ENCODE peak calls at places on chromosomes 13 and 19, in ten cellular contexts. L is GM23338; B is SJSA1; U is fibroblast of mammary gland; O is CD4-positive, CD25-positive, alpha-beta regulatory T cell; A is GM12865; J is tibial artery; S is esophagus squamous epithelium; M is endothelial cell of umbilical vein; P is LNCaP clone FGC. C is an unnamed sample.

GRCh38 chr13:34942732-34943674 is 933 bp downstream of the NBEA start:
- DNase-seq in L (peak; percentile 78), B (no peak), U (no peak), O (peak; percentile 2), A (peak; percentile 11), J (peak; percentile 19), S (no peak), M (peak; percentile 19), P (no peak), C (peak; percentile 5)

GRCh38 chr13:102291587-102292218 is 110.1 kb downstream of the FGF14 start:
- DNase-seq in L (peak; percentile 32), B (no peak), U (peak; percentile 75), O (no peak), A (no peak), J (no peak), S (no peak), M (no peak), P (no peak), C (no peak)

GRCh38 chr19:8335343-8336071 is 7.6 kb downstream of the KANK3 start:
- DNase-seq in L (peak; percentile 76), B (no peak), U (no peak), O (peak; percentile 50), A (peak; percentile 35), J (no peak), S (no peak), M (no peak), P (no peak), C (peak; percentile 18)

GRCh38 chr19:18156841-18157464 is 4.0 kb downstream of the PIK3R2 start:
- DNase-seq in L (no peak), B (no peak), U (peak; percentile 87), O (no peak), A (no peak), J (peak; percentile 68), S (no peak), M (peak; percentile 85), P (peak; percentile 81), C (peak; percentile 62)

GRCh38 chr19:35549174-35549788 is 3.9 kb downstream of the TMEM147 start:
- DNase-seq in L (peak; percentile 98), B (peak; percentile 37), U (peak; percentile 69), O (peak; percentile 74), A (peak; percentile 78), J (no peak), S (no peak), M (peak; percentile 48), P (no peak), C (peak; percentile 81)

GRCh38 chr13:71867101-71867814 is at the start of gene DACH1:
- DNase-seq in L (peak; percentile 68), B (peak; percentile 26), U (peak; percentile 12), O (peak; percentile 31), A (peak; percentile 48), J (peak; percentile 19), S (peak; percentile 20), M (peak; percentile 93), P (no peak), C (peak; percentile 73)

GRCh38 chr13:91270031-91270430 is 77.5 kb upstream of the MIR17HG start:
- DNase-seq in L (no peak), B (no peak), U (no peak), O (peak; percentile 8), A (no peak), J (no peak), S (no peak), M (peak; percentile 72), P (no peak), C (peak; percentile 4)

GRCh38 chr19:8449830-8450229 is 5.1 kb downstream of the HNRNPM start:
- DNase-seq in L (peak; percentile 59), B (no peak), U (no peak), O (no peak), A (peak; percentile 33), J (no peak), S (no peak), M (no peak), P (no peak), C (no peak)

GRCh38 chr19:49421039-49421877 is 2.0 kb downstream of the PTH2 start:
- DNase-seq in L (peak; percentile 99), B (peak; percentile 49), U (peak; percentile 30), O (peak; percentile 61), A (no peak), J (peak; percentile 39), S (no peak), M (peak; percentile 50), P (peak; percentile 28), C (peak; percentile 81)

GRCh38 chr13:31891472-31891871 is 140.1 kb upstream of the FRY start:
- DNase-seq in L (no peak), B (no peak), U (no peak), O (no peak), A (no peak), J (no peak), S (no peak), M (peak; percentile 33), P (peak; percentile 6), C (peak; percentile 63)

GRCh38 chr13:40490086-40490723 is 176.2 kb downstream of the FOXO1 start:
- DNase-seq in L (no peak), B (no peak), U (no peak), O (peak; percentile 84), A (no peak), J (no peak), S (no peak), M (no peak), P (no peak), C (no peak)

GRCh38 chr19:1411255-1412191 is 4.1 kb downstream of the DAZAP1 start:
- DNase-seq in L (no peak), B (no peak), U (peak; percentile 92), O (peak; percentile 39), A (no peak), J (peak; percentile 35), S (no peak), M (no peak), P (peak; percentile 81), C (no peak)
- H3K4me3 ChIP-seq in L (no peak overlapping the region), B (no peak overlapping the region), U (no peak overlapping the region), O (no peak overlapping the region), A (no peak overlapping the region), J (no peak overlapping the region), S (no peak overlapping the region), M (no peak overlapping the region), P (peak overlapping the region; percentile 93), C (no peak overlapping the region)

DNA sequence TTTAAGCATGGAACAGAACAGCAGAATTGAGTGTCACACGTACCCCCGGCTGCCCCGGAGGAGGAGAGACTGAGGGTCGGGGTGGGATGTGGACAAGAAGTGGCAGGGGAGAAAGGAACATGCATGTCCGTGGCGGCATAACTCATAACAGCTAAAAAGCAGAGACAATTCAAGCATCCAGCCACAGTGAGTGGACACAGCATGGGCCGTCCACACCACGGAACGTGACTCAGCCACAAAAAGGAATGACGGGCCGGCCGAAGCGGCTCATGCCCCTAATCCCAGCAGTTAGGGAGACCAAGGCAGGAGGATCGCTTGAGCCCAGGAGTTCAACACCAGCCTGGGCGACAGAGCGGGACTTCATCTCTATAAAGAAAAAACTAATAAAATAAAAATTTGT is 7.6 kb downstream of the DOHH start:
- DNase-seq in L (no peak), B (no peak), U (no peak), O (no peak), A (no peak), J (no peak), S (no peak), M (no peak), P (no peak), C (no peak)
- H3K4me3 ChIP-seq in L (no peak overlapping the region), B (no peak overlapping the region), U (no peak overlapping the region), O (no peak overlapping the region), A (no peak overlapping the region), J (no peak overlapping the region), S (no peak overlapping the region), M (no peak overlapping the region), P (no peak overlapping the region), C (no peak overlapping the region)

GRCh38 chr19:53978975-53979801 is 12.2 kb upstream of the CACNG6 start:
- DNase-seq in L (peak; percentile 55), B (no peak), U (no peak), O (no peak), A (no peak), J (no peak), S (no peak), M (no peak), P (no peak), C (no peak)

GRCh38 chr19:53977429-53977990 is 13.9 kb upstream of the CACNG6 start:
- DNase-seq in L (peak; percentile 99), B (peak; percentile 78), U (peak; percentile 80), O (peak; percentile 64), A (peak; percentile 19), J (peak; percentile 83), S (no peak), M (peak; percentile 90), P (peak; percentile 32), C (peak; percentile 94)

GRCh38 chr19:53981408-53981998 is 9.9 kb upstream of the CACNG6 start:
- DNase-seq in L (peak; percentile 61), B (no peak), U (no peak), O (no peak), A (no peak), J (no peak), S (no peak), M (no peak), P (no peak), C (no peak)

GRCh38 chr19:53980553-53981407 is 10.7 kb upstream of the CACNG6 start:
- DNase-seq in L (peak; percentile 98), B (no peak), U (peak; percentile 12), O (no peak), A (no peak), J (no peak), S (no peak), M (peak; percentile 83), P (no peak), C (peak; percentile 94)

GRCh38 chr19:53977991-53978731 is 13.3 kb upstream of the CACNG6 start:
- DNase-seq in L (peak; percentile 100), B (peak; percentile 57), U (peak; percentile 80), O (no peak), A (no peak), J (peak; percentile 48), S (no peak), M (peak; percentile 94), P (no peak), C (peak; percentile 99)
- H3K4me3 ChIP-seq in L (peak overlapping the region; percentile 60), B (peak overlapping the region; percentile 9), U (peak overlapping the region; percentile 9), O (peak overlapping the region; percentile 79), A (no peak overlapping the region), J (peak overlapping the region; percentile 43), S (peak overlapping the region; percentile 18), M (no peak overlapping the region), P (no peak overlapping the region), C (peak overlapping the region; percentile 37)

GRCh38 chr19:1039646-1040475 is at the start of gene ABCA7:
- DNase-seq in L (peak; percentile 99), B (peak; percentile 97), U (peak; percentile 95), O (peak; percentile 99), A (peak; percentile 100), J (peak; percentile 95), S (peak; percentile 84), M (peak; percentile 98), P (peak; percentile 93), C (peak; percentile 99)

GRCh38 chr19:1038995-1039645 is 787 bp upstream of the ABCA7 start:
- DNase-seq in L (peak; percentile 52), B (no peak), U (no peak), O (no peak), A (peak; percentile 46), J (no peak), S (no peak), M (no peak), P (no peak), C (peak; percentile 48)

GRCh38 chr19:1041835-1042685 is 2.2 kb downstream of the ABCA7 start:
- DNase-seq in L (no peak), B (no peak), U (peak; percentile 78), O (no peak), A (no peak), J (no peak), S (no peak), M (no peak), P (no peak), C (no peak)

GRCh38 chr19:1041272-1041834 is 1.4 kb downstream of the ABCA7 start:
- DNase-seq in L (no peak), B (no peak), U (no peak), O (no peak), A (no peak), J (no peak), S (no peak), M (no peak), P (no peak), C (no peak)

GRCh38 chr19:1040476-1041271 is 767 bp downstream of the ABCA7 start:
- DNase-seq in L (peak; percentile 98), B (peak; percentile 90), U (peak; percentile 93), O (peak; percentile 96), A (peak; percentile 98), J (peak; percentile 79), S (peak; percentile 55), M (peak; percentile 90), P (peak; percentile 93), C (peak; percentile 94)
- H3K4me3 ChIP-seq in L (peak overlapping the region; percentile 91), B (peak overlapping the region; percentile 30), U (peak overlapping the region; percentile 57), O (peak overlapping the region; percentile 85), A (peak overlapping the region; percentile 73), J (peak overlapping the region; percentile 48), S (peak overlapping the region; percentile 65), M (peak overlapping the region; percentile 6), P (peak overlapping the region; percentile 91), C (peak overlapping the region; percentile 38)